ENCODE peak calls at places on chromosome 13, in ten cellular contexts. P is brain microvascular endothelial cell; S is HS-5; X is anterior cingulate cortex; Q is frontal cortex; D is NCI-H2081; C is stimulated activated CD8-positive, alpha-beta memory T cell treated with anti-CD3 and anti-CD28 coated beads, Interleukin-4, amount 100 ng/mL, for 4 hours; U is DMS53; A is stimulated activated CD4-positive, alpha-beta T cell treated with anti-CD3 and anti-CD28 coated beads, TNF-alpha, amount 100 ng/mL, for 1 hour; N is Daoy. O is an unnamed sample.

GRCh38 chr13:78241278-78241919 is 322.8 kb upstream of the EDNRB start:
- DNase-seq in P (peak), S (peak), X (no peak), Q (no peak), D (peak), C (no peak), U (peak), A (peak), N (peak), O (peak)

GRCh38 chr13:28493740-28494536 is 990 bp downstream of the FLT1 start:
- DNase-seq in P (no peak), S (no peak), X (no peak), Q (no peak), D (no peak), C (no peak), U (peak), A (no peak), N (peak), O (peak)

GRCh38 chr13:23671902-23672301 is 101.7 kb downstream of the TNFRSF19 start:
- DNase-seq in P (peak), S (no peak), X (no peak), Q (no peak), D (no peak), C (no peak), U (peak), A (no peak), N (no peak), O (no peak)

GRCh38 chr13:71722206-71722605 is 144.8 kb downstream of the DACH1 start:
- DNase-seq in P (no peak), S (no peak), X (no peak), Q (no peak), D (no peak), C (no peak), U (no peak), A (no peak), N (no peak), O (no peak)

GRCh38 chr13:21686761-21687391 is 16.0 kb downstream of the FGF9 start:
- DNase-seq in P (no peak), S (no peak), X (no peak), Q (no peak), D (no peak), C (no peak), U (peak), A (no peak), N (no peak), O (no peak)

GRCh38 chr13:29472317-29472961 is 123.0 kb downstream of the SLC7A1 start:
- DNase-seq in P (peak), S (no peak), X (no peak), Q (no peak), D (no peak), C (no peak), U (peak), A (no peak), N (peak), O (peak)

GRCh38 chr13:86554066-86554465 is 754.8 kb upstream of the SLITRK6 start:
- DNase-seq in P (no peak), S (no peak), X (no peak), Q (no peak), D (no peak), C (no peak), U (peak), A (no peak), N (no peak), O (no peak)

GRCh38 chr13:72386138-72386684 is 341.2 kb downstream of the MZT1 start:
- DNase-seq in P (no peak), S (no peak), X (no peak), Q (no peak), D (no peak), C (no peak), U (no peak), A (no peak), N (no peak), O (no peak)

GRCh38 chr13:72104656-72105180 is 237.7 kb upstream of the DACH1 start:
- DNase-seq in P (peak), S (no peak), X (no peak), Q (no peak), D (no peak), C (no peak), U (no peak), A (no peak), N (no peak), O (no peak)

GRCh38 chr13:40789275-40790231 is at the start of gene SLC25A15:
- DNase-seq in P (peak), S (no peak), X (peak), Q (peak), D (peak), C (peak), U (peak), A (peak), N (peak), O (peak)

GRCh38 chr13:111256946-111257345 is 63.5 kb upstream of the TEX29 start:
- DNase-seq in P (no peak), S (no peak), X (no peak), Q (no peak), D (no peak), C (no peak), U (no peak), A (no peak), N (no peak), O (no peak)

GRCh38 chr13:46113596-46113995 is 8.8 kb upstream of the CPB2 start:
- DNase-seq in P (peak), S (no peak), X (no peak), Q (no peak), D (no peak), C (no peak), U (no peak), A (no peak), N (peak), O (no peak)

GRCh38 chr13:46158983-46159382 is 23.0 kb downstream of the LCP1 start:
- DNase-seq in P (no peak), S (no peak), X (no peak), Q (no peak), D (no peak), C (no peak), U (no peak), A (no peak), N (no peak), O (no peak)

GRCh38 chr13:46551410-46552301 is 1.3 kb upstream of the LRCH1 start:
- DNase-seq in P (peak), S (no peak), X (no peak), Q (peak), D (peak), C (peak), U (peak), A (peak), N (peak), O (peak)

GRCh38 chr13:27403252-27403678 is 21.2 kb upstream of the GTF3A start:
- DNase-seq in P (peak), S (no peak), X (no peak), Q (no peak), D (no peak), C (no peak), U (peak), A (no peak), N (peak), O (peak)

GRCh38 chr13:98547455-98547854 is 29.5 kb downstream of the STK24 start:
- DNase-seq in P (no peak), S (no peak), X (no peak), Q (no peak), D (no peak), C (no peak), U (no peak), A (no peak), N (no peak), O (no peak)

GRCh38 chr13:98549006-98549727 is 27.7 kb downstream of the STK24 start:
- DNase-seq in P (peak), S (peak), X (no peak), Q (no peak), D (no peak), C (no peak), U (no peak), A (no peak), N (no peak), O (peak)

GRCh38 chr13:41311607-41312500 is 787 bp downstream of the NAA16 start:
- DNase-seq in P (peak), S (no peak), X (peak), Q (peak), D (no peak), C (peak), U (peak), A (peak), N (peak), O (peak)

GRCh38 chr13:103730407-103730806 is 664.2 kb upstream of the SLC10A2 start:
- DNase-seq in P (no peak), S (no peak), X (no peak), Q (no peak), D (no peak), C (no peak), U (no peak), A (no peak), N (no peak), O (no peak)

GRCh38 chr13:48393698-48394085 is 19.2 kb downstream of the LPAR6 start:
- DNase-seq in P (no peak), S (no peak), X (no peak), Q (no peak), D (no peak), C (no peak), U (no peak), A (no peak), N (no peak), O (no peak)

GRCh38 chr13:26202365-26202972 is 19.6 kb downstream of the RNF6 start:
- DNase-seq in P (no peak), S (no peak), X (no peak), Q (no peak), D (peak), C (no peak), U (no peak), A (no peak), N (no peak), O (peak)

GRCh38 chr13:95956589-95957148 is 96.5 kb downstream of the UGGT2 start:
- DNase-seq in P (peak), S (no peak), X (no peak), Q (no peak), D (no peak), C (no peak), U (no peak), A (no peak), N (no peak), O (no peak)

GRCh38 chr13:113425931-113426590 is 27.2 kb downstream of the ADPRHL1 start:
- DNase-seq in P (no peak), S (no peak), X (no peak), Q (no peak), D (no peak), C (no peak), U (no peak), A (no peak), N (peak), O (no peak)

GRCh38 chr13:113768018-113768905 is 9.2 kb downstream of the TMEM255B start:
- DNase-seq in P (no peak), S (no peak), X (no peak), Q (no peak), D (no peak), C (no peak), U (no peak), A (no peak), N (no peak), O (no peak)

GRCh38 chr13:109331898-109332297 is 454.5 kb downstream of the IRS2 start:
- DNase-seq in P (peak), S (no peak), X (no peak), Q (no peak), D (peak), C (no peak), U (peak), A (no peak), N (peak), O (no peak)

GRCh38 chr13:53513199-53513598 is 484.6 kb downstream of the OLFM4 start:
- DNase-seq in P (no peak), S (no peak), X (no peak), Q (no peak), D (no peak), C (no peak), U (no peak), A (no peak), N (no peak), O (no peak)

GRCh38 chr13:80276371-80277289 is 64.3 kb downstream of the SPRY2 start:
- DNase-seq in P (no peak), S (no peak), X (no peak), Q (peak), D (peak), C (no peak), U (peak), A (no peak), N (peak), O (no peak)

GRCh38 chr13:30002577-30002976 is 152.2 kb upstream of the UBL3 start:
- DNase-seq in P (peak), S (no peak), X (no peak), Q (no peak), D (no peak), C (no peak), U (peak), A (no peak), N (peak), O (peak)

GRCh38 chr13:102836471-102836870 is 9.4 kb upstream of the ERCC5 start:
- DNase-seq in P (no peak), S (no peak), X (no peak), Q (no peak), D (no peak), C (no peak), U (no peak), A (no peak), N (no peak), O (no peak)

GRCh38 chr13:28805193-28805819 is 14.8 kb upstream of the MTUS2 start:
- DNase-seq in P (no peak), S (no peak), X (no peak), Q (no peak), D (peak), C (no peak), U (peak), A (no peak), N (peak), O (no peak)